ENCODE peak calls at places on chromosome 10, in four cellular contexts. P is thoracic aorta; T is CD8-positive, alpha-beta T cell; O is epithelial cell of proximal tubule. I is an unnamed sample.

GRCh38 chr10:117449636-117450035 is 74.4 kb upstream of the PDZD8 start:
- DNase-seq in P (no peak), T (no peak), O (no peak), I (no peak)

GRCh38 chr10:11525503-11525902 is 85.9 kb downstream of the USP6NL start:
- DNase-seq in P (no peak), T (no peak), O (no peak), I (peak)

GRCh38 chr10:103276941-103277712 is at the start of gene INA:
- DNase-seq in P (no peak), T (no peak), O (no peak), I (no peak)

GRCh38 chr10:5292196-5292735 is 72.5 kb upstream of the UCN3 start:
- DNase-seq in P (no peak), T (no peak), O (no peak), I (no peak)

GRCh38 chr10:92087750-92088395 is 164.3 kb downstream of the BTAF1 start:
- DNase-seq in P (peak), T (peak), O (peak), I (no peak)

GRCh38 chr10:11867497-11867896 is 44.3 kb downstream of the PROSER2 start:
- DNase-seq in P (no peak), T (no peak), O (no peak), I (no peak)

GRCh38 chr10:3166496-3167290 is 5.9 kb downstream of the PITRM1 start:
- DNase-seq in P (no peak), T (no peak), O (no peak), I (no peak)

GRCh38 chr10:67156239-67156638 is 230.4 kb downstream of the LRRTM3 start:
- DNase-seq in P (no peak), T (no peak), O (no peak), I (no peak)

GRCh38 chr10:80579370-80579769 is 41.7 kb downstream of the SH2D4B start:
- DNase-seq in P (no peak), T (no peak), O (no peak), I (no peak)

GRCh38 chr10:27637601-27638000 is 108.0 kb downstream of the MKX start:
- DNase-seq in P (no peak), T (no peak), O (no peak), I (no peak)

GRCh38 chr10:95391570-95392249 is 100.9 kb upstream of the PDLIM1 start:
- DNase-seq in P (no peak), T (no peak), O (no peak), I (no peak)

GRCh38 chr10:126207313-126207771 is 180.9 kb downstream of the ADAM12 start:
- DNase-seq in P (no peak), T (no peak), O (no peak), I (no peak)

GRCh38 chr10:127196227-127196954 is at the start of gene INSYN2A:
- DNase-seq in P (no peak), T (no peak), O (no peak), I (no peak)

GRCh38 chr10:124640538-124641231 is 103.5 kb downstream of the FAM53B start:
- DNase-seq in P (no peak), T (no peak), O (no peak), I (no peak)

GRCh38 chr10:98172495-98172894 is 38.0 kb downstream of the R3HCC1L start:
- DNase-seq in P (no peak), T (no peak), O (no peak), I (no peak)

GRCh38 chr10:91672021-91672608 is 39.2 kb upstream of the PPP1R3C start:
- DNase-seq in P (no peak), T (no peak), O (no peak), I (no peak)

GRCh38 chr10:103854687-103855423 is 521 bp downstream of the SH3PXD2A start:
- DNase-seq in P (no peak), T (no peak), O (no peak), I (no peak)

GRCh38 chr10:76337641-76338040 is 906.2 kb downstream of the LRMDA start:
- DNase-seq in P (no peak), T (no peak), O (peak), I (no peak)

GRCh38 chr10:104563051-104563450 is 78.0 kb upstream of the SORCS3 start:
- DNase-seq in P (no peak), T (no peak), O (no peak), I (no peak)

GRCh38 chr10:76086571-76087260 is 655.3 kb downstream of the LRMDA start:
- DNase-seq in P (no peak), T (no peak), O (no peak), I (no peak)

GRCh38 chr10:124906551-124907001 is 35.3 kb upstream of the ZRANB1 start:
- DNase-seq in P (no peak), T (no peak), O (no peak), I (peak)

GRCh38 chr10:82811621-82812020 is 936.6 kb downstream of the NRG3 start:
- DNase-seq in P (no peak), T (no peak), O (no peak), I (no peak)

GRCh38 chr10:70441161-70441876 is at the start of gene NODAL:
- DNase-seq in P (no peak), T (no peak), O (no peak), I (no peak)
- H3K4me3 ChIP-seq in P (peak), T (peak), O (no peak), I (peak)

DNA sequence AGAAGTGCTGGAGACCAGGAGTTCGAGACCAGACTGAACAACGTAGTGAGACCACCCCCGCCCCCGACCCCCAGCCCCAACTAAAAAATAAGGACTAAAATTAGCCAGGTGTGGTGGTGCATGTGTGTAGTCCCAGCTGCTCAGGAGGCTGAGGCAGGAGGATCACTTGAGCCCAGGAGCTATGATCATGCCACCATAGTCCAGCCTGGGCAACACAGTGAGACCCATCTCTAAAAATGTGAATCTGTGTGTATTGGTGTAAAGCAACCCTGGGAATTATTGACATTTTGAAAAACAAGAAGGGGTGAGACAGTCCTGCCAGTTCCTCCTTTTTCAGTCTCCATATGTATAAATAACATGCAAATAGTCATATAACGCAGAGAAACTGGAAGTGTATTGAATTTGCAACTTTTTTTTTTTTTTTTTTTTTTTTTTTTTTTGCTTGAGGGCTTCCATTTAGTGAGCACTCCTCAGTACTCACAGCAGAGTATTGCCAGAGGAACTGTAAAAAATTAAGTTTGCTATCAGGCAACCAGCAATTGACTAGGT is 3.4 kb upstream of the ITGB1 start:
- DNase-seq in P (no peak), T (no peak), O (no peak), I (no peak)
- TF ChIP-seq CTCF in P (peak), T (no peak), O (no peak), I (no peak)

GRCh38 chr10:69567920-69568319 is 5.3 kb downstream of the NEUROG3 start:
- DNase-seq in P (no peak), T (no peak), O (no peak), I (no peak)
- H3K4me3 ChIP-seq in P (no peak), T (no peak), O (no peak), I (no peak)

DNA sequence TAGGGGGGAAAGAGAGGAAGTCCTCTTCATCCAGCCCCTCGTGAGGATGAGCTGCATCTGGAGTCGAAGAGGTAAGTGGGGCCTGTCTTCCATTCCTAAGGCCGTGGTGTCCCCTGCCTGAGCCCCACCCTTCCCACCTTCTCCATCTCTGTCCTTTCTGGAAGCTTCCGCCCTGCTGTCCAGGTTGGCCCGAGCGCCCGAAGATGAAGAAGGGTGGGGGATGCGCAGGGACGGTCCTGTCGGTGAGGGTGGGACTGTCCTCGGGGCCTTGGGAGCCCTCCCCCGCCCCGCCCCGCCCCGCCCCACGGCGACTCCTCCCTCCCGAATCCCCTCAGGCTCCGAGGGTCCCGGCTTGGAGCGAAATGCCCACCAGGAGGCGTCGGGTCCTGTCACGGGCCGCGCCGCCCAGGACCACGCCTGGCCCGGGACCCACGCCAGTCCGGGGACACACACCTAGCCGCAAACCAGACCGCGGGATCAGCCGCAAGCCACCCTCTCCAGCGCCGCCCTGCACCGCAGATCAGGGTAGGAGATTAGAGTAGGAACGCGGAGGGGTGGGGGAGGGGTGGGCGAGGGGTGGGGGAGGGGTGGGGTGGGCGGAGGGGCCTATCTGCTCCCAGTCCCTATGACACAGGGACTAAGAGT is 15.3 kb downstream of the GPRIN2 start:
- DNase-seq in P (no peak), T (no peak), O (no peak), I (no peak)
- TF ChIP-seq CTCF in P (peak), T (no peak), O (peak), I (no peak)

GRCh38 chr10:72331575-72332422 is 22.9 kb downstream of the DNAJB12 start:
- DNase-seq in P (peak), T (peak), O (no peak), I (peak)
- H3K4me3 ChIP-seq in P (peak), T (peak), O (no peak), I (peak)

GRCh38 chr10:78231930-78232329 is 198.3 kb downstream of the RPS24 start:
- DNase-seq in P (no peak), T (no peak), O (no peak), I (no peak)
- TF ChIP-seq CTCF in P (peak), T (no peak), O (peak), I (no peak)

DNA sequence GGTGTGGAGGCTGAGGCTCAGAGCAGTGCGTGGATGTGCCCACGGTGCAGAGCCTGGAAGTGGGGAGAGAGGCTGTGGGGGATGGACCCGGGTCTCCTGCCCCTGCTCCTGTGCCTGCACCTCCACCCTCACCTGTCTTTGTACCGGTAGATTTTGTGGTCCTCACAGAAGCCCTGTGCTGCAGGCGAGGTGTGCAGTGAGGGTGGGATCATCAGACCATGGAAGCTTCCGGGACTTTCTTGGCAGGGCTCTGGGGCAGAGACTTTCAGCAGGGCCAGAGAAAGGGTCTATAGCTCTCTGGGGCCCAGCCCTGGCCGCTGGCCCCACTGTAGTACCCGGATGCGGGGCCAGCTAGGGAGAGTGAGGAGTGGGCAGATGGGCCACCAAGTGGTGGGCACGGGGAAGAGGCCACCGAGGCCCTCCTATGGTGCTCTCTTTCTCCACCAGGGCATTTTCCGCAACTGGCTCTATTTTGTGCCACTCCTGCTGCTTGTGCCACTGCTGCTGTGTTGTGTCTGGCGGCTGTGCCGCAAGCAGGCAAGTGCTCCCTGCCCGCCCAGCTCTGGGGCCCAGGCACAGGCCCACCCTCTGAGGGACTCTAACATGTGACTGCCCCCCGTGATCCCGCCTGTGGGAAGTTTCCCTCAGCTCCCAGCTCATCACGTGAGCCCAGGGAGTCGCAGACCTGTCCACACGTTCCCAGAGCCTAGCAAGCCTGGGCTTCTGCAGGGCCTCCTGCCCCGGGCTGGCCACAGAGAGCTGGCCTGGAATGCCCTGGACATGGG is 22.1 kb downstream of the ANTXRL start:
- DNase-seq in P (no peak), T (no peak), O (no peak), I (peak)
- H3K4me3 ChIP-seq in P (no peak), T (no peak), O (no peak), I (no peak)

GRCh38 chr10:60660625-60661024 is 117.7 kb upstream of the CDK1 start:
- DNase-seq in P (no peak), T (no peak), O (no peak), I (no peak)

GRCh38 chr10:60663850-60664249 is 114.4 kb upstream of the CDK1 start:
- DNase-seq in P (no peak), T (no peak), O (no peak), I (no peak)

GRCh38 chr10:60664859-60665258 is 113.4 kb upstream of the CDK1 start:
- DNase-seq in P (no peak), T (no peak), O (no peak), I (no peak)

GRCh38 chr10:60661627-60662026 is 116.7 kb upstream of the CDK1 start:
- DNase-seq in P (no peak), T (no peak), O (no peak), I (no peak)

GRCh38 chr10:60662917-60663614 is 115.2 kb upstream of the CDK1 start:
- DNase-seq in P (no peak), T (no peak), O (no peak), I (no peak)
- TF ChIP-seq CTCF in P (no peak), T (no peak), O (peak), I (no peak)

I was measured in coronary artery.